ENCODE peak calls at places on chromosomes 5 and 9, in eight cellular contexts. Z is T-helper 9 cell, Y is endothelial cell, K is thyroid gland, X is GM04504, A is tibial nerve, E is chondrocyte, S is mammary epithelial cell. Q is an unnamed sample.

GRCh38 chr5:81750308-81751008 is 439 bp downstream of the SSBP2 start:
- DNase-seq in Z (peak; percentile 19), Y (peak; percentile 30), K (peak; percentile 18), X (no peak), A (no peak), E (peak; percentile 84), S (no peak), Q (no peak)

GRCh38 chr5:138543730-138544104 is 681 bp upstream of the ETF1 start:
- DNase-seq in Z (no peak), Y (no peak), K (no peak), X (no peak), A (no peak), E (peak; percentile 87), S (no peak), Q (no peak)

GRCh38 chr5:72234265-72234700 is 85.8 kb downstream of the MRPS27 start:
- DNase-seq in Z (no peak), Y (no peak), K (no peak), X (no peak), A (no peak), E (no peak), S (peak; percentile 72), Q (peak; percentile 71)

GRCh38 chr5:113489299-113489698 is 1.0 kb upstream of the MCC start:
- DNase-seq in Z (no peak), Y (no peak), K (no peak), X (peak; percentile 97), A (peak; percentile 29), E (no peak), S (peak; percentile 100), Q (peak; percentile 96)

GRCh38 chr9:72857632-72858011 is 95.2 kb downstream of the ALDH1A1 start:
- DNase-seq in Z (no peak), Y (no peak), K (no peak), X (no peak), A (no peak), E (no peak), S (no peak), Q (no peak)

GRCh38 chr5:87069974-87070608 is 197.6 kb upstream of the RASA1 start:
- DNase-seq in Z (no peak), Y (peak; percentile 18), K (peak; percentile 68), X (peak; percentile 30), A (no peak), E (no peak), S (peak; percentile 80), Q (peak; percentile 17)

GRCh38 chr9:122133263-122133983 is 26.2 kb downstream of the NDUFA8 start:
- DNase-seq in Z (no peak), Y (peak; percentile 34), K (no peak), X (no peak), A (no peak), E (no peak), S (no peak), Q (no peak)

GRCh38 chr5:170420809-170421412 is 31.7 kb upstream of the KCNMB1 start:
- DNase-seq in Z (peak; percentile 35), Y (peak; percentile 76), K (peak; percentile 56), X (peak; percentile 28), A (peak; percentile 30), E (no peak), S (peak; percentile 34), Q (peak; percentile 65)

GRCh38 chr5:31383734-31384133 is 148.2 kb downstream of the DROSHA start:
- DNase-seq in Z (no peak), Y (peak; percentile 11), K (no peak), X (no peak), A (no peak), E (no peak), S (no peak), Q (no peak)

GRCh38 chr9:30075022-30075421 is 2309.4 kb upstream of the ACO1 start:
- DNase-seq in Z (no peak), Y (no peak), K (no peak), X (no peak), A (no peak), E (no peak), S (no peak), Q (no peak)

GRCh38 chr5:147216552-147217154 is 18.2 kb upstream of the STK32A start:
- DNase-seq in Z (no peak), Y (no peak), K (no peak), X (no peak), A (no peak), E (peak; percentile 71), S (no peak), Q (no peak)

GRCh38 chr9:5361326-5362005 is 21.8 kb upstream of the RLN1 start:
- DNase-seq in Z (no peak), Y (no peak), K (no peak), X (no peak), A (no peak), E (no peak), S (no peak), Q (no peak)

GRCh38 chr5:16483361-16483760 is 17.8 kb upstream of the ZNF622 start:
- DNase-seq in Z (no peak), Y (no peak), K (no peak), X (no peak), A (no peak), E (no peak), S (peak; percentile 16), Q (no peak)

GRCh38 chr5:103800728-103801127 is 238.1 kb upstream of the NUDT12 start:
- DNase-seq in Z (no peak), Y (no peak), K (no peak), X (peak; percentile 40), A (no peak), E (no peak), S (peak; percentile 6), Q (no peak)

GRCh38 chr9:96219615-96220257 is 82.2 kb downstream of the HSD17B3 start:
- DNase-seq in Z (peak; percentile 29), Y (peak; percentile 30), K (peak; percentile 70), X (no peak), A (no peak), E (no peak), S (peak; percentile 15), Q (no peak)

GRCh38 chr5:1781726-1782384 is 17.8 kb downstream of the MRPL36 start:
- DNase-seq in Z (no peak), Y (no peak), K (no peak), X (no peak), A (no peak), E (peak; percentile 75), S (no peak), Q (no peak)

GRCh38 chr9:85332487-85332886 is 409.3 kb downstream of the AGTPBP1 start:
- DNase-seq in Z (no peak), Y (peak; percentile 47), K (no peak), X (no peak), A (no peak), E (no peak), S (no peak), Q (no peak)

GRCh38 chr9:133137451-133138231 is 16.6 kb upstream of the RALGDS start:
- DNase-seq in Z (no peak), Y (no peak), K (peak; percentile 84), X (no peak), A (no peak), E (peak; percentile 77), S (no peak), Q (no peak)

Q was measured in MV-4-11.